ENCODE peak calls at places on chromosome 9, in four cellular contexts. One of them, this sample, is unnamed.

GRCh38 chr9:126499911-126500599 is 113.7 kb upstream of the LMX1B start:
- DNase-seq in activated gamma-delta T cell treated with Interleukin-2 at 50 U/mL for 16 hours: no peak
- DNase-seq in stimulated activated CD8-positive, alpha-beta memory T cell treated with anti-CD3 and anti-CD28 coated beads, Interleukin-15, amount 100 ng/mL, for 4 hours: no peak
- DNase-seq in CD8-positive, alpha-beta memory T cell: no peak
- DNase-seq in this sample: no peak

GRCh38 chr9:83266618-83267543 is 203.9 kb upstream of the RASEF start:
- DNase-seq in stimulated activated CD8-positive, alpha-beta memory T cell treated with anti-CD3 and anti-CD28 coated beads, Interleukin-15, amount 100 ng/mL, for 4 hours: no peak
- DNase-seq in CD8-positive, alpha-beta memory T cell: no peak
- DNase-seq in activated gamma-delta T cell treated with Interleukin-2 at 50 U/mL for 16 hours: no peak
- DNase-seq in this sample: no peak

GRCh38 chr9:92308893-92309292 is 15.4 kb upstream of the IARS1 start:
- DNase-seq in activated gamma-delta T cell treated with Interleukin-2 at 50 U/mL for 16 hours: no peak
- DNase-seq in CD8-positive, alpha-beta memory T cell: no peak
- DNase-seq in stimulated activated CD8-positive, alpha-beta memory T cell treated with anti-CD3 and anti-CD28 coated beads, Interleukin-15, amount 100 ng/mL, for 4 hours: no peak
- DNase-seq in this sample: no peak

GRCh38 chr9:22457448-22457847 is 10.8 kb downstream of the DMRTA1 start:
- DNase-seq in CD8-positive, alpha-beta memory T cell: no peak
- DNase-seq in stimulated activated CD8-positive, alpha-beta memory T cell treated with anti-CD3 and anti-CD28 coated beads, Interleukin-15, amount 100 ng/mL, for 4 hours: no peak
- DNase-seq in activated gamma-delta T cell treated with Interleukin-2 at 50 U/mL for 16 hours: no peak
- DNase-seq in this sample: no peak

GRCh38 chr9:115923903-115924668 is 229.5 kb upstream of the PAPPA start:
- DNase-seq in stimulated activated CD8-positive, alpha-beta memory T cell treated with anti-CD3 and anti-CD28 coated beads, Interleukin-15, amount 100 ng/mL, for 4 hours: no peak
- DNase-seq in activated gamma-delta T cell treated with Interleukin-2 at 50 U/mL for 16 hours: no peak
- DNase-seq in CD8-positive, alpha-beta memory T cell: no peak
- DNase-seq in this sample: no peak

GRCh38 chr9:134632329-134632728 is 9.3 kb upstream of the COL5A1 start:
- DNase-seq in stimulated activated CD8-positive, alpha-beta memory T cell treated with anti-CD3 and anti-CD28 coated beads, Interleukin-15, amount 100 ng/mL, for 4 hours: no peak
- DNase-seq in CD8-positive, alpha-beta memory T cell: no peak
- DNase-seq in activated gamma-delta T cell treated with Interleukin-2 at 50 U/mL for 16 hours: no peak
- DNase-seq in this sample: no peak

GRCh38 chr9:5002811-5003210 is 17.7 kb downstream of the JAK2 start:
- DNase-seq in stimulated activated CD8-positive, alpha-beta memory T cell treated with anti-CD3 and anti-CD28 coated beads, Interleukin-15, amount 100 ng/mL, for 4 hours: no peak
- DNase-seq in CD8-positive, alpha-beta memory T cell: no peak
- DNase-seq in activated gamma-delta T cell treated with Interleukin-2 at 50 U/mL for 16 hours: no peak
- DNase-seq in this sample: no peak

GRCh38 chr9:78127271-78128225 is 95.9 kb upstream of the GNAQ start:
- DNase-seq in activated gamma-delta T cell treated with Interleukin-2 at 50 U/mL for 16 hours: no peak
- DNase-seq in stimulated activated CD8-positive, alpha-beta memory T cell treated with anti-CD3 and anti-CD28 coated beads, Interleukin-15, amount 100 ng/mL, for 4 hours: no peak
- DNase-seq in CD8-positive, alpha-beta memory T cell: no peak
- DNase-seq in this sample: no peak

GRCh38 chr9:135067091-135067710 is 20.3 kb upstream of the OLFM1 start:
- DNase-seq in activated gamma-delta T cell treated with Interleukin-2 at 50 U/mL for 16 hours: no peak
- DNase-seq in CD8-positive, alpha-beta memory T cell: no peak
- DNase-seq in stimulated activated CD8-positive, alpha-beta memory T cell treated with anti-CD3 and anti-CD28 coated beads, Interleukin-15, amount 100 ng/mL, for 4 hours: no peak
- DNase-seq in this sample: no peak

GRCh38 chr9:18972675-18973074 is 60.3 kb downstream of the SAXO1 start:
- DNase-seq in stimulated activated CD8-positive, alpha-beta memory T cell treated with anti-CD3 and anti-CD28 coated beads, Interleukin-15, amount 100 ng/mL, for 4 hours: no peak
- DNase-seq in activated gamma-delta T cell treated with Interleukin-2 at 50 U/mL for 16 hours: no peak
- DNase-seq in CD8-positive, alpha-beta memory T cell: no peak
- DNase-seq in this sample: no peak

GRCh38 chr9:12708562-12709298 is 15.5 kb downstream of the TYRP1 start:
- DNase-seq in stimulated activated CD8-positive, alpha-beta memory T cell treated with anti-CD3 and anti-CD28 coated beads, Interleukin-15, amount 100 ng/mL, for 4 hours: no peak
- DNase-seq in CD8-positive, alpha-beta memory T cell: no peak
- DNase-seq in activated gamma-delta T cell treated with Interleukin-2 at 50 U/mL for 16 hours: no peak
- DNase-seq in this sample: no peak

GRCh38 chr9:114047717-114048116 is 30.4 kb downstream of the AMBP start:
- DNase-seq in activated gamma-delta T cell treated with Interleukin-2 at 50 U/mL for 16 hours: no peak
- DNase-seq in stimulated activated CD8-positive, alpha-beta memory T cell treated with anti-CD3 and anti-CD28 coated beads, Interleukin-15, amount 100 ng/mL, for 4 hours: no peak
- DNase-seq in CD8-positive, alpha-beta memory T cell: no peak
- DNase-seq in this sample: no peak

GRCh38 chr9:70411141-70411929 is 3.1 kb downstream of the KLF9 start:
- DNase-seq in activated gamma-delta T cell treated with Interleukin-2 at 50 U/mL for 16 hours: peak; percentile 14
- DNase-seq in stimulated activated CD8-positive, alpha-beta memory T cell treated with anti-CD3 and anti-CD28 coated beads, Interleukin-15, amount 100 ng/mL, for 4 hours: no peak
- DNase-seq in CD8-positive, alpha-beta memory T cell: peak; percentile 20
- DNase-seq in this sample: peak; percentile 66

GRCh38 chr9:107338911-107339659 is 56.0 kb downstream of the RAD23B start:
- DNase-seq in CD8-positive, alpha-beta memory T cell: no peak
- DNase-seq in stimulated activated CD8-positive, alpha-beta memory T cell treated with anti-CD3 and anti-CD28 coated beads, Interleukin-15, amount 100 ng/mL, for 4 hours: no peak
- DNase-seq in activated gamma-delta T cell treated with Interleukin-2 at 50 U/mL for 16 hours: no peak
- DNase-seq in this sample: no peak

GRCh38 chr9:104836235-104836634 is 72.3 kb downstream of the NIPSNAP3B start:
- DNase-seq in CD8-positive, alpha-beta memory T cell: no peak
- DNase-seq in activated gamma-delta T cell treated with Interleukin-2 at 50 U/mL for 16 hours: no peak
- DNase-seq in stimulated activated CD8-positive, alpha-beta memory T cell treated with anti-CD3 and anti-CD28 coated beads, Interleukin-15, amount 100 ng/mL, for 4 hours: no peak
- DNase-seq in this sample: no peak

GRCh38 chr9:114805670-114806551 is at the start of gene TNFSF15:
- DNase-seq in activated gamma-delta T cell treated with Interleukin-2 at 50 U/mL for 16 hours: no peak
- DNase-seq in stimulated activated CD8-positive, alpha-beta memory T cell treated with anti-CD3 and anti-CD28 coated beads, Interleukin-15, amount 100 ng/mL, for 4 hours: no peak
- DNase-seq in CD8-positive, alpha-beta memory T cell: no peak
- DNase-seq in this sample: no peak

GRCh38 chr9:17018001-17018491 is 116.8 kb upstream of the CNTLN start:
- DNase-seq in CD8-positive, alpha-beta memory T cell: no peak
- DNase-seq in stimulated activated CD8-positive, alpha-beta memory T cell treated with anti-CD3 and anti-CD28 coated beads, Interleukin-15, amount 100 ng/mL, for 4 hours: no peak
- DNase-seq in activated gamma-delta T cell treated with Interleukin-2 at 50 U/mL for 16 hours: no peak
- DNase-seq in this sample: no peak

GRCh38 chr9:127290666-127291065 is 26.1 kb downstream of the GARNL3 start:
- DNase-seq in activated gamma-delta T cell treated with Interleukin-2 at 50 U/mL for 16 hours: no peak
- DNase-seq in CD8-positive, alpha-beta memory T cell: no peak
- DNase-seq in stimulated activated CD8-positive, alpha-beta memory T cell treated with anti-CD3 and anti-CD28 coated beads, Interleukin-15, amount 100 ng/mL, for 4 hours: no peak
- DNase-seq in this sample: no peak

GRCh38 chr9:95190413-95190812 is 127.1 kb downstream of the FANCC start:
- DNase-seq in activated gamma-delta T cell treated with Interleukin-2 at 50 U/mL for 16 hours: no peak
- DNase-seq in CD8-positive, alpha-beta memory T cell: no peak
- DNase-seq in stimulated activated CD8-positive, alpha-beta memory T cell treated with anti-CD3 and anti-CD28 coated beads, Interleukin-15, amount 100 ng/mL, for 4 hours: no peak
- DNase-seq in this sample: no peak

GRCh38 chr9:121707477-121708424 is 56.3 kb downstream of the DAB2IP start:
- DNase-seq in CD8-positive, alpha-beta memory T cell: no peak
- DNase-seq in activated gamma-delta T cell treated with Interleukin-2 at 50 U/mL for 16 hours: no peak
- DNase-seq in stimulated activated CD8-positive, alpha-beta memory T cell treated with anti-CD3 and anti-CD28 coated beads, Interleukin-15, amount 100 ng/mL, for 4 hours: no peak
- DNase-seq in this sample: no peak

GRCh38 chr9:107737987-107738743 is 248.6 kb upstream of the KLF4 start:
- DNase-seq in stimulated activated CD8-positive, alpha-beta memory T cell treated with anti-CD3 and anti-CD28 coated beads, Interleukin-15, amount 100 ng/mL, for 4 hours: no peak
- DNase-seq in CD8-positive, alpha-beta memory T cell: no peak
- DNase-seq in activated gamma-delta T cell treated with Interleukin-2 at 50 U/mL for 16 hours: no peak
- DNase-seq in this sample: no peak

GRCh38 chr9:2159521-2160417 is 144.6 kb downstream of the SMARCA2 start:
- DNase-seq in stimulated activated CD8-positive, alpha-beta memory T cell treated with anti-CD3 and anti-CD28 coated beads, Interleukin-15, amount 100 ng/mL, for 4 hours: no peak
- DNase-seq in CD8-positive, alpha-beta memory T cell: no peak
- DNase-seq in activated gamma-delta T cell treated with Interleukin-2 at 50 U/mL for 16 hours: no peak
- DNase-seq in this sample: no peak

GRCh38 chr9:19154135-19154612 is 26.9 kb upstream of the PLIN2 start:
- DNase-seq in stimulated activated CD8-positive, alpha-beta memory T cell treated with anti-CD3 and anti-CD28 coated beads, Interleukin-15, amount 100 ng/mL, for 4 hours: no peak
- DNase-seq in CD8-positive, alpha-beta memory T cell: no peak
- DNase-seq in activated gamma-delta T cell treated with Interleukin-2 at 50 U/mL for 16 hours: no peak
- DNase-seq in this sample: no peak

GRCh38 chr9:108811944-108812343 is 43.8 kb downstream of the ACTL7B start:
- DNase-seq in activated gamma-delta T cell treated with Interleukin-2 at 50 U/mL for 16 hours: no peak
- DNase-seq in CD8-positive, alpha-beta memory T cell: no peak
- DNase-seq in stimulated activated CD8-positive, alpha-beta memory T cell treated with anti-CD3 and anti-CD28 coated beads, Interleukin-15, amount 100 ng/mL, for 4 hours: no peak
- DNase-seq in this sample: no peak

GRCh38 chr9:112665347-112665746 is 52.6 kb downstream of the INIP start:
- DNase-seq in CD8-positive, alpha-beta memory T cell: no peak
- DNase-seq in stimulated activated CD8-positive, alpha-beta memory T cell treated with anti-CD3 and anti-CD28 coated beads, Interleukin-15, amount 100 ng/mL, for 4 hours: no peak
- DNase-seq in activated gamma-delta T cell treated with Interleukin-2 at 50 U/mL for 16 hours: no peak
- DNase-seq in this sample: no peak

GRCh38 chr9:3863114-3863528 is 337.3 kb upstream of the RFX3 start:
- DNase-seq in activated gamma-delta T cell treated with Interleukin-2 at 50 U/mL for 16 hours: no peak
- DNase-seq in CD8-positive, alpha-beta memory T cell: no peak
- DNase-seq in stimulated activated CD8-positive, alpha-beta memory T cell treated with anti-CD3 and anti-CD28 coated beads, Interleukin-15, amount 100 ng/mL, for 4 hours: no peak
- DNase-seq in this sample: no peak

GRCh38 chr9:137772281-137772873 is 105.2 kb upstream of the CACNA1B start:
- DNase-seq in stimulated activated CD8-positive, alpha-beta memory T cell treated with anti-CD3 and anti-CD28 coated beads, Interleukin-15, amount 100 ng/mL, for 4 hours: no peak
- DNase-seq in activated gamma-delta T cell treated with Interleukin-2 at 50 U/mL for 16 hours: no peak
- DNase-seq in CD8-positive, alpha-beta memory T cell: no peak
- DNase-seq in this sample: no peak

This sample was measured in immature natural killer cell.